ENCODE peak calls at places on chromosomes 13 and 19, in seven cellular contexts. G is neural progenitor cell; D is stomach; B is AG09319; S is CD8-positive, alpha-beta T cell; F is Peyer's patch; C is GM12865. V is an unnamed sample.

GRCh38 chr13:24207841-24208240 is 47.3 kb downstream of the SPATA13 start:
- DNase-seq in G (no peak), D (no peak), B (no peak), S (no peak), F (no peak), C (no peak), V (no peak)

GRCh38 chr19:6983448-6983847 is 37.8 kb downstream of the MBD3L2B start:
- DNase-seq in G (no peak), D (no peak), B (no peak), S (no peak), F (no peak), C (no peak), V (no peak)

GRCh38 chr13:105231579-105231978 is 1303.9 kb downstream of the EFNB2 start:
- DNase-seq in G (no peak), D (no peak), B (no peak), S (no peak), F (no peak), C (no peak), V (no peak)

GRCh38 chr13:60756306-60756705 is 359.3 kb downstream of the TDRD3 start:
- DNase-seq in G (peak), D (no peak), B (no peak), S (no peak), F (no peak), C (no peak), V (no peak)

GRCh38 chr19:36987091-36987490 is 71.0 kb downstream of the ZNF568 start:
- DNase-seq in G (no peak), D (no peak), B (no peak), S (no peak), F (no peak), C (no peak), V (no peak)

GRCh38 chr13:61286148-61286745 is 129.4 kb downstream of the PCDH20 start:
- DNase-seq in G (peak), D (peak), B (no peak), S (no peak), F (no peak), C (peak), V (no peak)

GRCh38 chr19:294819-295686 is 3.9 kb upstream of the PLPP2 start:
- DNase-seq in G (peak), D (peak), B (no peak), S (no peak), F (no peak), C (peak), V (peak)

GRCh38 chr19:14473915-14474578 is 1.1 kb downstream of the PTGER1 start:
- DNase-seq in G (no peak), D (peak), B (no peak), S (no peak), F (no peak), C (no peak), V (no peak)

GRCh38 chr19:39224910-39225309 is 19.9 kb downstream of the IFNL3 start:
- DNase-seq in G (peak), D (no peak), B (no peak), S (no peak), F (no peak), C (no peak), V (no peak)

GRCh38 chr13:30978981-30979956 is 46.8 kb downstream of the TEX26 start:
- DNase-seq in G (peak), D (peak), B (no peak), S (no peak), F (no peak), C (peak), V (no peak)
- TF ChIP-seq CTCF in G (peak), D (no peak), B (peak), S (no peak), F (peak), C (peak), V (peak)

GRCh38 chr13:67048084-67048792 is 181.9 kb downstream of the PCDH9 start:
- DNase-seq in G (peak), D (no peak), B (no peak), S (no peak), F (no peak), C (peak), V (no peak)
- TF ChIP-seq CTCF in G (no peak), D (no peak), B (no peak), S (no peak), F (no peak), C (no peak), V (no peak)

GRCh38 chr13:72567566-72567965 is 159.9 kb downstream of the MZT1 start:
- DNase-seq in G (no peak), D (no peak), B (no peak), S (no peak), F (no peak), C (no peak), V (no peak)
- TF ChIP-seq CTCF in G (peak), D (no peak), B (no peak), S (no peak), F (no peak), C (no peak), V (no peak)

GRCh38 chr19:2488942-2489731 is 13.2 kb downstream of the GADD45B start:
- DNase-seq in G (peak), D (peak), B (no peak), S (no peak), F (no peak), C (peak), V (no peak)
- TF ChIP-seq CTCF in G (no peak), D (no peak), B (no peak), S (no peak), F (no peak), C (no peak), V (no peak)

GRCh38 chr13:86563308-86563707 is 764.1 kb upstream of the SLITRK6 start:
- DNase-seq in G (no peak), D (no peak), B (no peak), S (no peak), F (no peak), C (no peak), V (no peak)

GRCh38 chr13:86569974-86570373 is 770.8 kb upstream of the SLITRK6 start:
- DNase-seq in G (no peak), D (no peak), B (no peak), S (no peak), F (no peak), C (no peak), V (no peak)

GRCh38 chr13:86562876-86563275 is 763.7 kb upstream of the SLITRK6 start:
- DNase-seq in G (no peak), D (no peak), B (no peak), S (no peak), F (no peak), C (no peak), V (no peak)

GRCh38 chr13:86569119-86569518 is 769.9 kb upstream of the SLITRK6 start:
- DNase-seq in G (no peak), D (no peak), B (no peak), S (no peak), F (no peak), C (no peak), V (no peak)

GRCh38 chr13:86567119-86567518 is 767.9 kb upstream of the SLITRK6 start:
- DNase-seq in G (peak), D (no peak), B (no peak), S (no peak), F (no peak), C (no peak), V (no peak)
- TF ChIP-seq CTCF in G (peak), D (no peak), B (no peak), S (no peak), F (no peak), C (no peak), V (peak)

DNA sequence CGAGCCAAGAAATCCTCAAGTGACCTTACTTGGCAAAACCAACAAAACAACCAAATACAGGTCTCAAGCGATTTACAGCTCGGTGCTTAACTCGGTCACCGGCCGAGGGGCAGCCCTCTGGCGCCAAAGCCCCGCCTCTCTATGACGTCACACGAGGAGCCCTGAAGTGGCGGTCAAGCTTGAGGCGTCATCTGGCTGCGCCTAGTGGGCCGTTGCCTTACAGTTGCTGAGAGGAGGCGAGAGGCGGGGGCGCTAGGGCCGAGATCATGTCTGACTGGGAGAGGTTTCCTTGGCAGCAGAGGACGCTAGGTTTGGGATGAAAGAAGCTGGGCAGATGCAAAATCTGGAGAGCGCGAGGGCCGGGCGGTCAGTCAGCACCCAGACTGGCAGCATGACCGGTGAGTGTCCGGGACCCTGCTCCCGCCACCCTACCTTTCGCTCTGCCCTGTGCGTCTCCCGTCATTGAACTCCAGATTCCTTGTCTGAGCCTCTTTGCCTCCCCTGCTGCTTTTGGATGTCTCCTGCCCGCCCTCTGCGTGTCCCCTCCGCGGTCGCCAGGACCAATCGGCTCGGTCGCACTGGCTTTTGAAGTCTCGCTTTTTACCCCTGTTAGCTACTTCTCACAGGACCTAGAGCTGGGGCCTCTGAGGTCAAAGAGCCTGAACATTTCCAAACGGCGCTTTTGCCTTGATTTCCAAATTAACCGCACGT is at the start of gene CDADC1:
- DNase-seq in G (peak), D (peak), B (peak), S (peak), F (peak), C (peak), V (peak)
- TF ChIP-seq CTCF in G (no peak), D (no peak), B (no peak), S (no peak), F (no peak), C (no peak), V (peak)

GRCh38 chr19:16034180-16034579 is 42.1 kb upstream of the TPM4 start:
- DNase-seq in G (no peak), D (peak), B (no peak), S (no peak), F (no peak), C (no peak), V (no peak)

GRCh38 chr19:16034958-16035560 is 41.2 kb upstream of the TPM4 start:
- DNase-seq in G (no peak), D (no peak), B (no peak), S (no peak), F (no peak), C (no peak), V (no peak)

GRCh38 chr19:16033136-16033530 is 43.2 kb upstream of the TPM4 start:
- DNase-seq in G (no peak), D (peak), B (no peak), S (no peak), F (no peak), C (no peak), V (no peak)

GRCh38 chr19:16032509-16033135 is 43.7 kb upstream of the TPM4 start:
- DNase-seq in G (no peak), D (peak), B (no peak), S (no peak), F (no peak), C (no peak), V (no peak)

GRCh38 chr19:16033721-16034120 is 42.6 kb upstream of the TPM4 start:
- DNase-seq in G (no peak), D (peak), B (no peak), S (no peak), F (no peak), C (no peak), V (no peak)
- TF ChIP-seq CTCF in G (no peak), D (no peak), B (no peak), S (no peak), F (no peak), C (no peak), V (no peak)

DNA sequence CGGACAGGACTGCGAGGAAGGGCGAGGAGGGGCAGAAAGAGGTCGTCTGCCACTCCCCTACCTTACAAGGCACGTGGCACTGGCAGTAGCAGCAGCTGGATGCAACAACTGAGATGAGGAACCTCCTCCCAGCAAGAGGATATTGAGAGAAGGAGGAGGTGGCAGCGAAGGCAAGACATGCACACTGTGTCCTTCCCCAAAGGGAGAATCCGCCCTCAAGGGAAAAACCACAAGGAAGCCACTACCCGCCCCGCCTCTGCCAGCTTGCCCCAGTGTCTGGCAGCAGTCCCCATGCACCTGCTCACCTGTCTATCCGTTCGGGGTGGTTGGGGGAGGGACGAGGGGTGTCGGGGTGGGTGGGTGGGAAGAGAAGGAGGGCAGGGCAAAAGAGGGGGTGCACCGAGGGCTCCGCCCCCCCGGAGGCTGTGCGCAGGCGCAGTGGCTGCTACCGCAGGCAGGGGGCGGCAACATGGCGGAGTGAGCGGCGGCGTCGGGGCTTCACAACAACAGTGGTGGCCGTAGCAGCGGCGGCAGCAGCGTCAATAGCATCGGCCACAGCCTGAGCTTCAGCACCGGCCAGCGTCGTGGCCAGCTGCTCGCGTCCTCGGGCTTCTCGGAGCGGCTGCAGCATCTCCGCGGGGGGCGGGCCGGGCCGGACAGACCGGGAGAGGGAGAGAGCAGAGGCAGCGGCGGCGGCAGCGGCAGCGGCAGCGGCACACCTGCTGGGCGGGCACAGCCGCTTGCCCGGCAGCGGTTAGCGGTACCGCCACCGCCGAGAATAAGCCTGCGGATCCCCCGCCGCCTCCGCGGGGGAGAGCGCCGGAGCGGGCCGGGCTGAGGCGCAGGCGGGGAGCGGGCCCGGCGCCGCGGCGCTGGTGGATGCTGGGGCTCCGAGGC is at the start of gene NBEA:
- DNase-seq in G (peak), D (peak), B (peak), S (peak), F (peak), C (peak), V (peak)
- TF ChIP-seq CTCF in G (peak), D (peak), B (peak), S (no peak), F (no peak), C (no peak), V (no peak)